ENCODE peak calls at places on chromosomes 5 and 9, in nine cellular contexts. A is HepG2; C is left kidney; E is mammary epithelial cell; O is A172; J is HS-27A; G is stomach; F is CD8-positive, alpha-beta T cell; Y is globus pallidus. M is an unnamed sample.

GRCh38 chr9:137129456-137130175 is 9.3 kb upstream of the GRIN1 start:
- DNase-seq in A (peak), C (peak), E (peak), O (peak), J (peak), G (peak), F (peak), Y (peak), M (peak)

GRCh38 chr5:129063483-129064136 is 30.9 kb upstream of the ISOC1 start:
- DNase-seq in A (no peak), C (no peak), E (no peak), O (no peak), J (no peak), G (no peak), F (no peak), Y (peak), M (no peak)

GRCh38 chr9:103397868-103398600 is 402.9 kb downstream of the CYLC2 start:
- DNase-seq in A (peak), C (peak), E (peak), O (peak), J (no peak), G (peak), F (peak), Y (peak), M (no peak)

GRCh38 chr5:43411489-43411888 is 702 bp downstream of the CCL28 start:
- DNase-seq in A (no peak), C (no peak), E (no peak), O (no peak), J (no peak), G (no peak), F (no peak), Y (no peak), M (no peak)

GRCh38 chr5:89399553-89399952 is 516.6 kb upstream of the MEF2C start:
- DNase-seq in A (no peak), C (peak), E (peak), O (no peak), J (no peak), G (no peak), F (no peak), Y (no peak), M (no peak)

GRCh38 chr9:98977246-98977681 is 33.6 kb downstream of the COL15A1 start:
- DNase-seq in A (no peak), C (no peak), E (no peak), O (no peak), J (no peak), G (no peak), F (no peak), Y (no peak), M (no peak)

GRCh38 chr9:105007143-105007542 is 79.2 kb upstream of the ABCA1 start:
- DNase-seq in A (no peak), C (no peak), E (peak), O (peak), J (peak), G (no peak), F (no peak), Y (no peak), M (peak)

GRCh38 chr5:124907098-124907644 is 160.7 kb upstream of the ZNF608 start:
- DNase-seq in A (no peak), C (no peak), E (peak), O (no peak), J (no peak), G (no peak), F (no peak), Y (no peak), M (no peak)

M was measured in lower lobe of right lung.